ENCODE peak calls at places on chromosomes 5 and 9, in six cellular contexts. One of them, this sample, is unnamed.
A peak's percentile ranks its signal among the peaks of the same experiment; 100 is the strongest.

GRCh38 chr5:1363160-1363559 is 18.3 kb upstream of the CLPTM1L start:
- DNase-seq in MM.1S: no peak
- DNase-seq in keratinocyte: no peak
- DNase-seq in PC-3: no peak
- DNase-seq in HCT116: no peak
- DNase-seq in astrocyte: no peak
- DNase-seq in this sample: no peak

GRCh38 chr5:93800988-93801811 is 59.8 kb upstream of the POU5F2 start:
- DNase-seq in MM.1S: peak; percentile 67
- DNase-seq in keratinocyte: no peak
- DNase-seq in PC-3: peak; percentile 90
- DNase-seq in HCT116: peak; percentile 66
- DNase-seq in astrocyte: peak; percentile 68
- DNase-seq in this sample: peak; percentile 76

GRCh38 chr5:68459093-68459492 is 243.5 kb downstream of the PIK3R1 start:
- DNase-seq in MM.1S: no peak
- DNase-seq in keratinocyte: no peak
- DNase-seq in PC-3: no peak
- DNase-seq in HCT116: no peak
- DNase-seq in astrocyte: no peak
- DNase-seq in this sample: no peak

GRCh38 chr9:129032541-129033159 is 3.8 kb upstream of the MIGA2 start:
- DNase-seq in MM.1S: no peak
- DNase-seq in keratinocyte: no peak
- DNase-seq in PC-3: no peak
- DNase-seq in HCT116: no peak
- DNase-seq in astrocyte: no peak
- DNase-seq in this sample: no peak

GRCh38 chr9:95778957-95779356 is 96.5 kb upstream of the ERCC6L2 start:
- DNase-seq in MM.1S: no peak
- DNase-seq in keratinocyte: no peak
- DNase-seq in PC-3: no peak
- DNase-seq in HCT116: no peak
- DNase-seq in astrocyte: peak; percentile 88
- DNase-seq in this sample: peak; percentile 89

GRCh38 chr9:87673446-87674109 is 52.3 kb upstream of the CTSL start:
- DNase-seq in MM.1S: no peak
- DNase-seq in keratinocyte: no peak
- DNase-seq in PC-3: no peak
- DNase-seq in HCT116: no peak
- DNase-seq in astrocyte: no peak
- DNase-seq in this sample: no peak

GRCh38 chr9:114266969-114267368 is 55.9 kb upstream of the ORM1 start:
- DNase-seq in MM.1S: no peak
- DNase-seq in keratinocyte: no peak
- DNase-seq in PC-3: no peak
- DNase-seq in HCT116: no peak
- DNase-seq in astrocyte: peak; percentile 81
- DNase-seq in this sample: no peak

GRCh38 chr9:109875495-109875894 is 95.5 kb downstream of the PALM2AKAP2 start:
- DNase-seq in MM.1S: no peak
- DNase-seq in keratinocyte: no peak
- DNase-seq in PC-3: no peak
- DNase-seq in HCT116: no peak
- DNase-seq in astrocyte: no peak
- DNase-seq in this sample: no peak

GRCh38 chr5:36883894-36884462 is 7.4 kb downstream of the NIPBL start:
- DNase-seq in MM.1S: no peak
- DNase-seq in keratinocyte: no peak
- DNase-seq in PC-3: no peak
- DNase-seq in HCT116: no peak
- DNase-seq in astrocyte: no peak
- DNase-seq in this sample: no peak

GRCh38 chr5:7529880-7530279 is 133.9 kb downstream of the ADCY2 start:
- DNase-seq in MM.1S: no peak
- DNase-seq in keratinocyte: no peak
- DNase-seq in PC-3: no peak
- DNase-seq in HCT116: no peak
- DNase-seq in astrocyte: no peak
- DNase-seq in this sample: no peak

GRCh38 chr5:167147879-167148278 is 1143.6 kb upstream of the WWC1 start:
- DNase-seq in MM.1S: no peak
- DNase-seq in keratinocyte: no peak
- DNase-seq in PC-3: no peak
- DNase-seq in HCT116: no peak
- DNase-seq in astrocyte: no peak
- DNase-seq in this sample: peak; percentile 6

GRCh38 chr5:2739360-2740050 is 12.0 kb downstream of the IRX2 start:
- DNase-seq in MM.1S: no peak
- DNase-seq in keratinocyte: no peak
- DNase-seq in PC-3: no peak
- DNase-seq in HCT116: no peak
- DNase-seq in astrocyte: no peak
- DNase-seq in this sample: no peak

GRCh38 chr5:104947061-104947460 is 1384.5 kb upstream of the NUDT12 start:
- DNase-seq in MM.1S: no peak
- DNase-seq in keratinocyte: no peak
- DNase-seq in PC-3: no peak
- DNase-seq in HCT116: no peak
- DNase-seq in astrocyte: no peak
- DNase-seq in this sample: no peak

GRCh38 chr5:53820119-53820801 is 259.8 kb downstream of the NDUFS4 start:
- DNase-seq in MM.1S: no peak
- DNase-seq in keratinocyte: no peak
- DNase-seq in PC-3: no peak
- DNase-seq in HCT116: no peak
- DNase-seq in astrocyte: no peak
- DNase-seq in this sample: no peak

GRCh38 chr5:137498301-137498735 is 808 bp downstream of the SPOCK1 start:
- DNase-seq in MM.1S: no peak
- DNase-seq in keratinocyte: no peak
- DNase-seq in PC-3: peak; percentile 4
- DNase-seq in HCT116: no peak
- DNase-seq in astrocyte: no peak
- DNase-seq in this sample: no peak

GRCh38 chr9:124512806-124513204 is 5.6 kb upstream of the NR5A1 start:
- DNase-seq in MM.1S: no peak
- DNase-seq in keratinocyte: no peak
- DNase-seq in PC-3: no peak
- DNase-seq in HCT116: no peak
- DNase-seq in astrocyte: no peak
- DNase-seq in this sample: no peak

GRCh38 chr5:88881566-88881965 is 1.4 kb downstream of the MEF2C start:
- DNase-seq in MM.1S: peak; percentile 78
- DNase-seq in keratinocyte: no peak
- DNase-seq in PC-3: peak; percentile 35
- DNase-seq in HCT116: no peak
- DNase-seq in astrocyte: no peak
- DNase-seq in this sample: peak; percentile 41

GRCh38 chr9:100511205-100511604 is 38.3 kb downstream of the TMEFF1 start:
- DNase-seq in MM.1S: no peak
- DNase-seq in keratinocyte: no peak
- DNase-seq in PC-3: no peak
- DNase-seq in HCT116: no peak
- DNase-seq in astrocyte: no peak
- DNase-seq in this sample: no peak

GRCh38 chr9:14687042-14687719 is 6.1 kb downstream of the ZDHHC21 start:
- DNase-seq in MM.1S: no peak
- DNase-seq in keratinocyte: no peak
- DNase-seq in PC-3: peak; percentile 95
- DNase-seq in HCT116: no peak
- DNase-seq in astrocyte: peak; percentile 91
- DNase-seq in this sample: peak; percentile 91

GRCh38 chr9:137277329-137278041 is at the start of gene TOR4A:
- DNase-seq in MM.1S: peak; percentile 73
- DNase-seq in keratinocyte: no peak
- DNase-seq in PC-3: peak; percentile 86
- DNase-seq in HCT116: peak; percentile 80
- DNase-seq in astrocyte: peak; percentile 75
- DNase-seq in this sample: peak; percentile 87

GRCh38 chr5:1479581-1480188 is 34.4 kb upstream of the SLC6A3 start:
- DNase-seq in MM.1S: no peak
- DNase-seq in keratinocyte: no peak
- DNase-seq in PC-3: peak; percentile 35
- DNase-seq in HCT116: no peak
- DNase-seq in astrocyte: no peak
- DNase-seq in this sample: peak; percentile 81

GRCh38 chr5:14429102-14429501 is 152.5 kb upstream of the OTULINL start:
- DNase-seq in MM.1S: no peak
- DNase-seq in keratinocyte: no peak
- DNase-seq in PC-3: no peak
- DNase-seq in HCT116: no peak
- DNase-seq in astrocyte: no peak
- DNase-seq in this sample: peak; percentile 50

GRCh38 chr5:96781734-96782064 is 26.0 kb downstream of the ERAP1 start:
- DNase-seq in MM.1S: no peak
- DNase-seq in keratinocyte: no peak
- DNase-seq in PC-3: no peak
- DNase-seq in HCT116: no peak
- DNase-seq in astrocyte: no peak
- DNase-seq in this sample: no peak

GRCh38 chr9:120303519-120303918 is 276.4 kb downstream of the CDK5RAP2 start:
- DNase-seq in MM.1S: no peak
- DNase-seq in keratinocyte: no peak
- DNase-seq in PC-3: no peak
- DNase-seq in HCT116: no peak
- DNase-seq in astrocyte: no peak
- DNase-seq in this sample: no peak

GRCh38 chr9:91515074-91515687 is 91.5 kb upstream of the NFIL3 start:
- DNase-seq in MM.1S: no peak
- DNase-seq in keratinocyte: no peak
- DNase-seq in PC-3: peak; percentile 11
- DNase-seq in HCT116: no peak
- DNase-seq in astrocyte: peak; percentile 93
- DNase-seq in this sample: peak; percentile 95

DNA sequence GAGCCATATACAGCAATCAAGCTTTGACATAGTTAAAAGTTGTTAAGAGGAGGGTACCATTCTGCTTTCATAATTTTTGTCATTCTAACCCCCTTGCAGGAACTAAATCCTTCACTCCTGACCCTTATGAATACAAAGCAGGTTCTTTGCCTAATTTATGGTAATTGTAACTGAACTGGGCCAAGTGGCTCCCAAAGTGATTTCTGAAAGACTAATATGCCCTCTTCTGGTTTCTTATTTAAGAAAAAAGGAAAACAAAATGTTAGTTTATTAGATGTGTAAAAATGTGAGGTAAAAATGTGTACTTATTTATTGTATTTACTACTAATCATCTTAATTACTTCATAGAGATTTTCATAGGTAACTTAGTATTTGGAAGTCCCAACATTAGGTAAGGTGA is 268.5 kb downstream of the BNC2 start:
- DNase-seq in MM.1S: no peak
- DNase-seq in keratinocyte: no peak
- DNase-seq in PC-3: peak; percentile 7
- DNase-seq in HCT116: no peak
- DNase-seq in astrocyte: no peak
- DNase-seq in this sample: no peak
- H3K4me2 ChIP-seq in MM.1S: no peak overlapping the region
- H3K4me2 ChIP-seq in keratinocyte: no peak overlapping the region
- H3K4me2 ChIP-seq in PC-3: no peak overlapping the region
- H3K4me2 ChIP-seq in HCT116: no peak overlapping the region
- H3K4me2 ChIP-seq in astrocyte: no peak overlapping the region
- H3K4me2 ChIP-seq in this sample: no peak overlapping the region

DNA sequence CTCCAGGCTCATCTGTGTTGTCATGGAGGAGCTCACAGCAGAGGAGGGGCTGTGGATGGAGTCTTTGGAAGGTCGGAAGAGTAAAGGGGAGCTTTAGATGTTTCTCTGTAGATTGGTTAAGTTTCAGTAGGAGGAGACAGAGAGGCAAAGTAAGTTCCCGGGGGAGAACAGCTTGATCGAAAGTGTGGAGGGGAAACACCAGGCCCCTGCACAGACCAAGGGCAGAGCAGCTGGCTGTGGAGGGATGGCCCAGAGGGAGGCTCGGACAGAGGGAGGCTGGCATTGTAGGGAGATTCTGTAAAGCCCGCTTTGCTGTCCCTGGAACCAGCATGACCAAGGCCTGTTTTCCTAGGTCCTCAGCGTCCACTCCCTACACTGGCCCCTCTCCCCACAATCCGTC is 5.3 kb upstream of the OR2V2 start:
- DNase-seq in MM.1S: no peak
- DNase-seq in keratinocyte: no peak
- DNase-seq in PC-3: no peak
- DNase-seq in HCT116: no peak
- DNase-seq in astrocyte: no peak
- DNase-seq in this sample: no peak
- TF ChIP-seq CTCF in MM.1S: no peak
- TF ChIP-seq CTCF in keratinocyte: no peak
- TF ChIP-seq CTCF in PC-3: no peak
- TF ChIP-seq CTCF in HCT116: no peak
- TF ChIP-seq CTCF in astrocyte: no peak
- TF ChIP-seq CTCF in this sample: no peak

GRCh38 chr5:141250576-141250975 is 5.4 kb downstream of the PCDHB15 start:
- DNase-seq in MM.1S: no peak
- DNase-seq in keratinocyte: no peak
- DNase-seq in PC-3: no peak
- DNase-seq in HCT116: no peak
- DNase-seq in astrocyte: no peak
- DNase-seq in this sample: no peak
- H3K9me3 ChIP-seq in MM.1S: peaks cover 4% of the 10 kb centered on the region
- H3K9me3 ChIP-seq in keratinocyte: no peaks in the 10 kb centered on the region
- H3K9me3 ChIP-seq in PC-3: peaks cover 15% of the 10 kb centered on the region
- H3K9me3 ChIP-seq in HCT116: peaks cover 7% of the 10 kb centered on the region
- H3K9me3 ChIP-seq in astrocyte: peaks cover 19% of the 10 kb centered on the region
- H3K9me3 ChIP-seq in this sample: no peaks in the 10 kb centered on the region

GRCh38 chr5:119395080-119395836 is 39.4 kb downstream of the TNFAIP8 start:
- DNase-seq in MM.1S: no peak
- DNase-seq in keratinocyte: no peak
- DNase-seq in PC-3: no peak
- DNase-seq in HCT116: no peak
- DNase-seq in astrocyte: no peak
- DNase-seq in this sample: no peak
- H3K4me2 ChIP-seq in MM.1S: no peak overlapping the region
- H3K4me2 ChIP-seq in keratinocyte: no peak overlapping the region
- H3K4me2 ChIP-seq in PC-3: no peak overlapping the region
- H3K4me2 ChIP-seq in HCT116: no peak overlapping the region
- H3K4me2 ChIP-seq in astrocyte: no peak overlapping the region
- H3K4me2 ChIP-seq in this sample: no peak overlapping the region